ENCODE peak calls at places on chromosome 6, in four cellular contexts. T is stimulated activated CD8-positive, alpha-beta memory T cell treated with anti-CD3 and anti-CD28 coated beads, Interleukin-15, amount 100 ng/mL, for 1 hour; V is iris pigment epithelial cell; K is B cell. U is an unnamed sample.
A peak's percentile ranks its signal among the peaks of the same experiment; 100 is the strongest.

GRCh38 chr6:15303920-15304291 is 58.0 kb downstream of the JARID2 start:
- DNase-seq in T (no peak), V (no peak), K (no peak), U (no peak)

GRCh38 chr6:79913369-79913768 is 34.0 kb downstream of the ELOVL4 start:
- DNase-seq in T (no peak), V (no peak), K (no peak), U (no peak)

GRCh38 chr6:22082278-22082677 is 214.6 kb downstream of the PRL start:
- DNase-seq in T (no peak), V (peak; percentile 58), K (no peak), U (peak; percentile 62)

GRCh38 chr6:23990158-23990557 is 135.9 kb upstream of the NRSN1 start:
- DNase-seq in T (no peak), V (no peak), K (no peak), U (no peak)

GRCh38 chr6:33418690-33419291 is 884 bp upstream of the CUTA start:
- DNase-seq in T (no peak), V (peak; percentile 59), K (no peak), U (peak; percentile 36)

GRCh38 chr6:108157972-108158441 is 7.8 kb upstream of the NR2E1 start:
- DNase-seq in T (no peak), V (no peak), K (peak; percentile 42), U (no peak)

GRCh38 chr6:51565472-51565871 is 521.9 kb downstream of the PKHD1 start:
- DNase-seq in T (no peak), V (no peak), K (no peak), U (no peak)

GRCh38 chr6:1503811-1504210 is 105.9 kb upstream of the FOXC1 start:
- DNase-seq in T (no peak), V (no peak), K (no peak), U (no peak)

GRCh38 chr6:107563694-107564093 is 73.8 kb downstream of the SOBP start:
- DNase-seq in T (no peak), V (no peak), K (no peak), U (no peak)

GRCh38 chr6:27260836-27261375 is 13.4 kb downstream of the PRSS16 start:
- DNase-seq in T (no peak), V (peak; percentile 24), K (no peak), U (no peak)

GRCh38 chr6:105894556-105894955 is 191.6 kb upstream of the PRDM1 start:
- DNase-seq in T (no peak), V (peak; percentile 14), K (no peak), U (no peak)

GRCh38 chr6:7195330-7196018 is 87.7 kb downstream of the RREB1 start:
- DNase-seq in T (no peak), V (no peak), K (no peak), U (no peak)

GRCh38 chr6:74166849-74167248 is 470.8 kb downstream of the CD109 start:
- DNase-seq in T (no peak), V (peak; percentile 4), K (no peak), U (no peak)

GRCh38 chr6:13139119-13139518 is 189.2 kb downstream of the TBC1D7 start:
- DNase-seq in T (no peak), V (no peak), K (no peak), U (no peak)

GRCh38 chr6:107822154-107823046 is 1.7 kb downstream of the SCML4 start:
- DNase-seq in T (no peak), V (no peak), K (peak; percentile 69), U (no peak)

GRCh38 chr6:15148356-15149058 is 97.4 kb upstream of the JARID2 start:
- DNase-seq in T (no peak), V (peak; percentile 74), K (no peak), U (peak; percentile 77)

GRCh38 chr6:123447315-123447937 is 189.3 kb downstream of the TRDN start:
- DNase-seq in T (no peak), V (no peak), K (no peak), U (no peak)

GRCh38 chr6:132651062-132651461 is 7.9 kb downstream of the TAAR1 start:
- DNase-seq in T (no peak), V (no peak), K (no peak), U (no peak)

GRCh38 chr6:45195137-45195536 is 133.0 kb upstream of the RUNX2 start:
- DNase-seq in T (no peak), V (no peak), K (no peak), U (no peak)

GRCh38 chr6:134161036-134161435 is 108.6 kb upstream of the SLC2A12 start:
- DNase-seq in T (no peak), V (peak; percentile 19), K (no peak), U (no peak)

GRCh38 chr6:142551145-142551811 is 249.5 kb downstream of the ADGRG6 start:
- DNase-seq in T (peak; percentile 8), V (peak; percentile 12), K (no peak), U (peak; percentile 42)

GRCh38 chr6:112203577-112204349 is 50.6 kb downstream of the LAMA4 start:
- DNase-seq in T (no peak), V (peak; percentile 95), K (no peak), U (peak; percentile 90)